ENCODE peak calls at places on chromosomes 12 and 14, in four cellular contexts. Q, R, Z and M are unnamed samples.

GRCh38 chr12:117470804-117471203 is 109.4 kb upstream of the NOS1 start:
- DNase-seq in R (no peak), Q (no peak), Z (peak; percentile 33), M (no peak)

GRCh38 chr14:65434216-65434850 is 21.8 kb downstream of the FUT8 start:
- DNase-seq in R (no peak), Q (no peak), Z (no peak), M (no peak)

GRCh38 chr12:89901906-89902648 is 193.4 kb upstream of the ATP2B1 start:
- DNase-seq in Z (no peak), Q (no peak), R (no peak), M (no peak)

GRCh38 chr12:65822732-65823480 is 1.4 kb upstream of the HMGA2 start:
- DNase-seq in Z (peak; percentile 79), Q (peak; percentile 81), R (peak; percentile 69), M (peak; percentile 62)

GRCh38 chr12:117686911-117687377 is 281.8 kb downstream of the KSR2 start:
- DNase-seq in Z (no peak), Q (peak; percentile 12), R (peak; percentile 88), M (no peak)

GRCh38 chr12:95169368-95169767 is 47.9 kb downstream of the FGD6 start:
- DNase-seq in R (peak; percentile 94), Q (peak; percentile 78), Z (no peak), M (no peak)

GRCh38 chr12:100899301-100899700 is 104.7 kb downstream of the ANO4 start:
- DNase-seq in R (no peak), Z (no peak), Q (no peak), M (no peak)

GRCh38 chr12:42143401-42144173 is 1.1 kb downstream of the GXYLT1 start:
- DNase-seq in R (no peak), Z (no peak), Q (peak; percentile 44), M (no peak)

GRCh38 chr14:64801800-64802199 is 77.9 kb downstream of the SPTB start:
- DNase-seq in Q (peak; percentile 32), R (peak; percentile 48), Z (peak; percentile 72), M (peak; percentile 50)

GRCh38 chr12:49298160-49298559 is 3.2 kb downstream of the PRPH start:
- DNase-seq in R (no peak), Q (no peak), Z (no peak), M (no peak)

GRCh38 chr12:4114986-4115385 is 158.6 kb upstream of the CCND2 start:
- DNase-seq in Z (no peak), Q (no peak), R (no peak), M (no peak)

GRCh38 chr12:4111010-4111409 is 162.6 kb upstream of the CCND2 start:
- DNase-seq in Q (no peak), Z (no peak), R (no peak), M (no peak)

GRCh38 chr12:4115570-4115969 is 158.0 kb upstream of the CCND2 start:
- DNase-seq in Q (no peak), Z (peak; percentile 45), R (no peak), M (no peak)

GRCh38 chr12:4112290-4112689 is 161.3 kb upstream of the CCND2 start:
- DNase-seq in Z (no peak), Q (no peak), R (no peak), M (no peak)

GRCh38 chr12:4112734-4113396 is 160.7 kb upstream of the CCND2 start:
- DNase-seq in Q (peak; percentile 15), Z (no peak), R (no peak), M (no peak)
- TF ChIP-seq CTCF in Q (no peak), Z (no peak), R (no peak), M (no peak)

DNA sequence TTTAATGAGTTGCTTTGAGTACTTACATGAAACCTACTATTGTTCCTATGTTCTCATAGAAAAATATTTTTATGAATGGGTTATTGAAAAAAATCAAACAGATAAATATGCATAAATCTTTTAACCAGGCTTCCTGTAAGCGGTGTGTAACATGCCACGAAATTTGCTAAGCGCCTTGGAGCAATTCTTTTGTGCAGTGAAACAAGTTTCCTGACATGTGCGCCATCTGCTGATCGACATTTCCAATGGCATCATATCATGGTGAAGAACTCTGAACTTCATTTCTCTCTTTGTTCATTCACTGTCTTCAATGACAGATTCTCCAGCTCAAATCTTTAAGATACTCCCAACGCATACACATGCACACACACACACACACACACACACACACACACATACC is 145.6 kb upstream of the NAV3 start:
- DNase-seq in Z (peak; percentile 58), Q (peak; percentile 88), R (peak; percentile 13), M (peak; percentile 65)
- TF ChIP-seq CTCF in Z (peak; percentile 33), Q (peak; percentile 64), R (peak; percentile 66), M (peak; percentile 47)

DNA sequence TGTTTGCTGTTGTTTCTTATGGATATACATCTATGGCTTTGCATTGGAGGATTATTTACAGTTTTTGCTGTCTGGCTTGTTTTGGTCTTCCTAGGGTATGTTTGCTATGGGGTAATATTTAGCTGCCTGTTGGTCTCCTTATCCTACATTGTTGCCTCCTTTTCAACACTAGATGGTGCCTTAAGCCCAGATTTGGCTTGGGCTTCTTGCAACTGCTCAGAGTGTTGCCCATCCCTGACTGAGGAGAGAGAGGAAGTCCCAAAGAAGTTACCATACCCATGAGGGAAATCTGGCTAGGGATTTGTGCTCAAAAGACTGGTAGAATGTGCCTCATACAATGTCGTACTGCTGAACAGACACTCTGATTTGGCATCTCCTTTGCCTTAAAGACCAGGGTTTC is 94.6 kb upstream of the MUCL1 start:
- DNase-seq in Z (peak; percentile 43), Q (peak; percentile 54), R (no peak), M (no peak)
- TF ChIP-seq CTCF in Z (no peak), Q (peak; percentile 37), R (peak; percentile 52), M (peak; percentile 26)

GRCh38 chr12:123801573-123802178 is 39.6 kb downstream of the DNAH10 start:
- DNase-seq in Z (no peak), R (peak; percentile 32), Q (peak; percentile 49), M (no peak)
- TF ChIP-seq CTCF in Z (no peak), R (peak; percentile 50), Q (peak; percentile 42), M (peak; percentile 37)

GRCh38 chr12:44525806-44526654 is 350.1 kb downstream of the NELL2 start:
- DNase-seq in R (no peak), Q (no peak), Z (no peak), M (no peak)

GRCh38 chr12:44521702-44522101 is 354.4 kb downstream of the NELL2 start:
- DNase-seq in Q (no peak), R (no peak), Z (no peak), M (no peak)

GRCh38 chr12:44531349-44531905 is 344.7 kb downstream of the NELL2 start:
- DNase-seq in R (no peak), Z (no peak), Q (no peak), M (no peak)

GRCh38 chr12:44523828-44524227 is 352.3 kb downstream of the NELL2 start:
- DNase-seq in Q (no peak), R (no peak), Z (no peak), M (no peak)

GRCh38 chr12:44526655-44527199 is 349.4 kb downstream of the NELL2 start:
- DNase-seq in Q (no peak), Z (no peak), R (no peak), M (no peak)
- TF ChIP-seq CTCF in Q (no peak), Z (no peak), R (no peak), M (peak; percentile 47)

GRCh38 chr14:51552275-51552674 is 99.4 kb upstream of the FRMD6 start:
- DNase-seq in R (no peak), Q (no peak), Z (peak; percentile 19), M (peak; percentile 31)
- TF ChIP-seq CTCF in R (no peak), Q (peak; percentile 10), Z (peak; percentile 12), M (peak; percentile 30)

GRCh38 chr12:32681272-32681671 is 2.2 kb downstream of the DNM1L start:
- DNase-seq in Q (no peak), R (no peak), Z (no peak), M (no peak)

GRCh38 chr12:32679910-32680217 is 763 bp downstream of the DNM1L start:
- DNase-seq in R (no peak), Z (no peak), Q (no peak), M (no peak)

GRCh38 chr12:32680787-32681186 is 1.7 kb downstream of the DNM1L start:
- DNase-seq in Z (no peak), Q (no peak), R (no peak), M (no peak)

GRCh38 chr12:32679091-32679909 is at the start of gene DNM1L:
- DNase-seq in R (peak; percentile 96), Z (peak; percentile 97), Q (peak; percentile 96), M (peak; percentile 96)
- TF ChIP-seq CTCF in R (no peak), Z (no peak), Q (no peak), M (no peak)

DNA sequence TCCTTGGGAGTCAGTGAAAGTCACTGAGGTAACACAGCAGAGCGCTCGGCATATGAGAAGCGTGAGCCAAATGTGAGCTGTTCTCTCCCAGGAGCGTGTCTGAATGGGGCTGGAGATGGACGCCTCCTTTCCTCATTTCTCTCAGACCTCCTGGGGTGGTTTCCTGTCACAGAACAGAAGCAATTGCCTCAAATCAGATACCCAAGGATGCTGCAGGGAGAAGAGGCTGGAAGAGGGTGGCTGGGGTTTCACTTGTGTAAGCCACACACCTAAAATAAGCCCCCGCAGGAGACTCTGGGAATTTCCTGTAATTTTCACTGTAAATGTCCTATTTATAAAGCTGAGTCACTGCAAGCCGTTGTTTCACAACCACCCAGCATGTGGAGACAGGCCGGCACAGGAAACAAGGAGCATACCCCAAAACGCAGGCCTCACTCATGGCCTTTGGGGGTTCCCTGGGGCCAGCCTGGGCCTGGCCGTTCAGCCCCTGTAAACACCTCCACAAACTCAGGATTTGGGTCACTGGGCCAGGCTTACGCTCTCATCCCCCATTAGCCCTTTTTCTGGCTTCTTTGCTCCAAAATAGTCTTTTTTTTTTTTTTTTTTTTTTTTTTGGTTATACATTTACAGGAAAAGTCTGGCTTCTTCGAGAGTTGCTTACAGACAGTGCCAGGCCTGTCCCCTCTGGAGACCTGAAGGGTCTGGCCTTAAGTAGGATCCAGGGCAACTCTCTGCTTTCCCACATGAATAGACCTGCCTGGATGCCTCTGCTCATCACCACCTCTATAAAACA is 55.3 kb downstream of the VCPKMT start:
- DNase-seq in R (peak; percentile 89), Q (peak; percentile 97), Z (no peak), M (no peak)
- TF ChIP-seq CTCF in R (no peak), Q (peak; percentile 22), Z (peak; percentile 19), M (peak; percentile 31)